ENCODE peak calls at places on chromosome 18, in five cellular contexts. Q is A673, A is K562, I is keratinocyte, P is stomach. H is an unnamed sample.
A peak's percentile ranks its signal among the peaks of the same experiment; 100 is the strongest.

GRCh38 chr18:51211552-51211951 is 14.1 kb upstream of the MEX3C start:
- DNase-seq in A (no peak), Q (no peak), P (no peak), I (no peak), H (peak; percentile 75)

GRCh38 chr18:9808530-9809241 is 77.1 kb upstream of the TXNDC2 start:
- DNase-seq in P (no peak), I (no peak), A (no peak), Q (no peak), H (no peak)

GRCh38 chr18:52701219-52701935 is 361.4 kb downstream of the DCC start:
- DNase-seq in I (no peak), P (no peak), A (no peak), Q (no peak), H (no peak)

GRCh38 chr18:78882585-78882984 is 97.0 kb upstream of the SALL3 start:
- DNase-seq in P (no peak), I (no peak), A (no peak), Q (no peak), H (no peak)

GRCh38 chr18:74342416-74343043 is 26.9 kb downstream of the C18orf63 start:
- DNase-seq in Q (peak; percentile 52), P (peak; percentile 30), I (no peak), A (peak; percentile 4), H (no peak)

GRCh38 chr18:23209031-23209430 is 73.7 kb downstream of the CABLES1 start:
- DNase-seq in Q (no peak), P (no peak), I (no peak), A (no peak), H (no peak)

GRCh38 chr18:67924656-67925055 is 408.1 kb upstream of the DSEL start:
- DNase-seq in A (no peak), P (no peak), I (no peak), Q (no peak), H (no peak)

GRCh38 chr18:73007195-73007934 is 139.6 kb upstream of the NETO1 start:
- DNase-seq in A (no peak), I (peak; percentile 21), Q (no peak), P (no peak), H (no peak)

GRCh38 chr18:23049698-23050373 is 85.4 kb upstream of the CABLES1 start:
- DNase-seq in I (no peak), A (no peak), Q (peak; percentile 39), P (no peak), H (no peak)

GRCh38 chr18:79513381-79514081 is 117.8 kb downstream of the NFATC1 start:
- DNase-seq in P (peak; percentile 18), A (no peak), Q (no peak), I (no peak), H (peak; percentile 52)

GRCh38 chr18:40249390-40250080 is 1705.5 kb upstream of the PIK3C3 start:
- DNase-seq in A (no peak), I (no peak), Q (no peak), P (no peak), H (no peak)

GRCh38 chr18:51044928-51045587 is 15.0 kb downstream of the SMAD4 start:
- DNase-seq in Q (peak; percentile 18), P (no peak), A (no peak), I (no peak), H (no peak)

GRCh38 chr18:23833714-23834113 is 144.5 kb downstream of the LAMA3 start:
- DNase-seq in P (no peak), A (no peak), I (no peak), Q (no peak), H (no peak)

GRCh38 chr18:7117390-7118355 is at the start of gene LAMA1:
- DNase-seq in Q (no peak), P (no peak), I (no peak), A (no peak), H (peak; percentile 79)

GRCh38 chr18:48548404-48548771 is 9.6 kb downstream of the CTIF start:
- DNase-seq in P (no peak), I (no peak), Q (no peak), A (no peak), H (peak; percentile 85)

GRCh38 chr18:2222270-2223185 is 348.8 kb downstream of the METTL4 start:
- DNase-seq in I (no peak), A (no peak), P (no peak), Q (no peak), H (no peak)

GRCh38 chr18:44816028-44816427 is 135.3 kb downstream of the SETBP1 start:
- DNase-seq in P (no peak), A (no peak), I (no peak), Q (no peak), H (no peak)

GRCh38 chr18:24130494-24130893 is 8.4 kb upstream of the CABYR start:
- DNase-seq in I (no peak), P (no peak), A (no peak), Q (no peak), H (no peak)

GRCh38 chr18:56108486-56109367 is 520.7 kb upstream of the TCF4 start:
- DNase-seq in Q (no peak), P (no peak), I (no peak), A (no peak), H (no peak)

GRCh38 chr18:55552498-55553189 is 35.3 kb downstream of the TCF4 start:
- DNase-seq in I (no peak), A (no peak), Q (peak; percentile 62), P (no peak), H (no peak)

GRCh38 chr18:22368066-22368465 is 49.6 kb downstream of the CTAGE1 start:
- DNase-seq in P (no peak), A (no peak), Q (no peak), I (no peak), H (no peak)

GRCh38 chr18:39190508-39190907 is 1624.9 kb upstream of the CELF4 start:
- DNase-seq in A (no peak), Q (no peak), P (no peak), I (no peak), H (no peak)

GRCh38 chr18:67242001-67242400 is 274.5 kb downstream of the DSEL start:
- DNase-seq in P (no peak), I (no peak), Q (no peak), A (no peak), H (no peak)

GRCh38 chr18:76943542-76944339 is 121.4 kb downstream of the ZNF236 start:
- DNase-seq in A (no peak), Q (peak; percentile 29), P (peak; percentile 58), I (no peak), H (no peak)

GRCh38 chr18:23134780-23135678 is at the start of gene CABLES1:
- DNase-seq in P (peak; percentile 82), A (peak; percentile 33), Q (peak; percentile 56), I (no peak), H (peak; percentile 95)

GRCh38 chr18:37654711-37655369 is 89.2 kb upstream of the CELF4 start:
- DNase-seq in A (no peak), I (no peak), Q (no peak), P (no peak), H (no peak)

GRCh38 chr18:22108674-22109073 is 60.7 kb upstream of the GATA6 start:
- DNase-seq in P (peak; percentile 35), A (no peak), Q (no peak), I (no peak), H (no peak)

GRCh38 chr18:33205777-33206176 is 234.7 kb downstream of the CCDC178 start:
- DNase-seq in I (no peak), A (no peak), Q (no peak), P (no peak), H (no peak)

GRCh38 chr18:33212363-33212762 is 228.2 kb downstream of the CCDC178 start:
- DNase-seq in I (peak; percentile 28), Q (no peak), P (no peak), A (no peak), H (no peak)

DNA sequence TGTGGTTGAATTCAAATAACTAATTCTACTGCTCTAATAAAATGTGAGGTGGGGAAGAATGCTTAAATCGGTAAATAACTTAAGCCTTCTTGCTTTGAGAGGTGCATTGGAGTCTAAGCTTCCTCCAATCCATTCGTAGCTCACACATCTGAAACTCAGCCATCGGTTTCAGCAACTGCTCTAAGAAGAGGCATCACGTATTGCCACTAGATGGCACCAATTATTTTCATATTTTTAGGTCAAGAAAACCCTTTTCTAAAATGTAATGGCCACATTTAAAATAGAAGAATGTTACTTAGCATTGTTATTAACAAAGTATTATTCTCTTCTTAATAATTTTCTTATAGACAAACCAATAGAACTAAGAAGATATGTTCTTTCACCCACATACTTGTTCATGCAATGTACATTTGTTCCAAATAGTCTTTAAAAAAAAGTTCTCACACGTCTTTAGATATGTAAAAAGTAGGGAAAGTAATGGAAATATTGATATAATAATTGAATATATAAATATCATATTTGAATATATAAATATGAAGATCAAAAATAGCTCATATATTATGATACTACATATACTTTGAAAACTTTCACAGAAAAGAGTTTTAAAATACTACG is 229.8 kb downstream of the CCDC178 start:
- DNase-seq in P (no peak), A (no peak), I (no peak), Q (peak; percentile 61), H (no peak)
- TF ChIP-seq CTCF in P (no peak), A (peak; percentile 40), I (peak; percentile 40), Q (peak; percentile 75), H (peak; percentile 61)

GRCh38 chr18:4450065-4450676 is 4.9 kb downstream of the DLGAP1 start:
- DNase-seq in A (no peak), P (no peak), Q (peak; percentile 88), I (no peak), H (no peak)

GRCh38 chr18:4455113-4455811 is at the start of gene DLGAP1:
- DNase-seq in P (peak; percentile 32), Q (peak; percentile 80), A (no peak), I (no peak), H (peak; percentile 48)

GRCh38 chr18:4453712-4454547 is 1.2 kb downstream of the DLGAP1 start:
- DNase-seq in P (no peak), I (no peak), Q (peak; percentile 60), A (no peak), H (peak; percentile 62)

DNA sequence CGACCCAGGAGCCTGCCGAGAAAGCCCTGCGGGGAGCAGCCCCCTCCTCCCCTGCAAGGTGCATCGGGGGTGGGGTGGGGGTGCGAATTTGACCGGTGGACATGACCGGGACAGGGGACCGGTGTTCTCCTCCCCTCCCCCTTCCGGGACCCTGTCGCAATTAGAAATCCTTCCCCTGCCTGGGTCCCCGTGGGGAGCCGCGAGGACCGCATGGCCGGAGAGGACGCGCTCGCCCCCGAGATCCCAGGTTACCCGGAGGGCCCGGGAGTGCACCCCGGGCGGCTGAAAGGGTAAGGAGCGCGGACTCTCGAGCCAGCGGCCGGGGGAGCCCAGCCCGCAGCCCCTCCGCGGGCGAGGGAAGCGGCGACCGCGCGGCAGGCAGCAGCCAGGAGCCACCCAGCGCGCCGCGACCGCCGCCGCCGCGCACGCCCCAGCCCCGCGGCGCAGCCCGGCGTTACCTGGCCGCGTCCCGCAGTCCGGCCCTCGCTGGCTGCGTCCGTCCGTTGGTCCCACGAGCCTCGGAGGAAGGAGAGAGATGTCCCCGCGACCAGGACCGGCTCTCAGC is 477 bp downstream of the DLGAP1 start:
- DNase-seq in I (no peak), P (no peak), Q (no peak), A (no peak), H (no peak)
- H3K4me3 ChIP-seq in I (peak overlapping the region; percentile 35), P (peak overlapping the region; percentile 54), Q (peak overlapping the region; percentile 76), A (no peak overlapping the region), H (no peak overlapping the region)

DNA sequence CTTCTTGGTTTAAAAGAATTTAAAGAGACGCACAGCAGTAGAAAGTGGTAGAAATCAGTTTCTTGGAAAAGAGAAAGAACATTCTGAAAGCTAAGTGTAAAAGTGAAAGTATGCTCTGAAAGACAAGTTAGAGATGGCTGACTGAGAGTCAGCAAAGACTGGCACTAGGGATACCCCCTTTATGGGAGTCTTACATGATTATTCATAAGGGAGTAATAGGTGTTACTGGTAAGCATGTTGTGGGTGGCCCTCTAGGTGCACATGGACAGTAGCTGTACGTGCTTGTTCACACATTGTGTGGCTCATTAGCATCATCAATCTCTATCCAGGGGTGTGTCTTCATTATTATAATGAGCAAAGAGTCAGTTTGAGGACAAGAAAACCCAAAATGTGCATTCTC is 816.2 kb downstream of the CBLN2 start:
- DNase-seq in P (no peak), A (no peak), I (no peak), Q (no peak), H (no peak)
- H3K9me3 ChIP-seq in P (no peaks in the 10 kb centered on the region), A (no peaks in the 10 kb centered on the region), I (peaks cover 2% of the 10 kb centered on the region), Q (no peaks in the 10 kb centered on the region), H (no peaks in the 10 kb centered on the region)

GRCh38 chr18:46950064-46950656 is 32.8 kb downstream of the KATNAL2 start:
- DNase-seq in P (no peak), Q (peak; percentile 52), A (peak; percentile 21), I (no peak), H (peak; percentile 66)
- TF ChIP-seq CTCF in P (no peak), Q (peak; percentile 80), A (peak; percentile 51), I (no peak), H (peak; percentile 58)